ENCODE peak calls at places on chromosomes 16 and 17, in nine cellular contexts. One of them, this sample, is unnamed.
A peak's percentile ranks its signal among the peaks of the same experiment; 100 is the strongest.

GRCh38 chr16:80580109-80580832 is 39.5 kb downstream of the DYNLRB2 start:
- DNase-seq in uterus: no peak
- DNase-seq in prostate gland: no peak
- DNase-seq in transverse colon: no peak
- DNase-seq in adrenal gland: no peak
- DNase-seq in thyroid gland: no peak
- DNase-seq in A549: no peak
- DNase-seq in stomach: no peak
- DNase-seq in breast epithelium: no peak
- DNase-seq in this sample: peak; percentile 43

GRCh38 chr17:61267847-61268246 is 131.8 kb upstream of the TBX2 start:
- DNase-seq in uterus: no peak
- DNase-seq in prostate gland: no peak
- DNase-seq in transverse colon: no peak
- DNase-seq in adrenal gland: no peak
- DNase-seq in thyroid gland: no peak
- DNase-seq in A549: no peak
- DNase-seq in stomach: no peak
- DNase-seq in breast epithelium: no peak
- DNase-seq in this sample: no peak

GRCh38 chr17:69672924-69673323 is 258.4 kb downstream of the MAP2K6 start:
- DNase-seq in uterus: no peak
- DNase-seq in prostate gland: no peak
- DNase-seq in transverse colon: no peak
- DNase-seq in adrenal gland: no peak
- DNase-seq in thyroid gland: no peak
- DNase-seq in A549: no peak
- DNase-seq in stomach: no peak
- DNase-seq in breast epithelium: no peak
- DNase-seq in this sample: no peak

GRCh38 chr17:57587201-57587870 is 157.8 kb downstream of the CCDC182 start:
- DNase-seq in uterus: no peak
- DNase-seq in prostate gland: no peak
- DNase-seq in transverse colon: no peak
- DNase-seq in adrenal gland: no peak
- DNase-seq in thyroid gland: no peak
- DNase-seq in A549: no peak
- DNase-seq in stomach: no peak
- DNase-seq in breast epithelium: no peak
- DNase-seq in this sample: no peak

GRCh38 chr17:48002208-48002919 is 31.5 kb downstream of the CDK5RAP3 start:
- DNase-seq in uterus: no peak
- DNase-seq in prostate gland: no peak
- DNase-seq in transverse colon: no peak
- DNase-seq in adrenal gland: no peak
- DNase-seq in thyroid gland: no peak
- DNase-seq in A549: peak; percentile 36
- DNase-seq in stomach: no peak
- DNase-seq in breast epithelium: no peak
- DNase-seq in this sample: no peak

GRCh38 chr16:46775214-46775613 is 27.1 kb upstream of the MYLK3 start:
- DNase-seq in uterus: no peak
- DNase-seq in prostate gland: no peak
- DNase-seq in transverse colon: no peak
- DNase-seq in adrenal gland: no peak
- DNase-seq in thyroid gland: no peak
- DNase-seq in A549: no peak
- DNase-seq in stomach: no peak
- DNase-seq in breast epithelium: no peak
- DNase-seq in this sample: no peak

GRCh38 chr16:89478576-89479221 is 11.7 kb downstream of the ANKRD11 start:
- DNase-seq in uterus: no peak
- DNase-seq in prostate gland: no peak
- DNase-seq in transverse colon: no peak
- DNase-seq in adrenal gland: no peak
- DNase-seq in thyroid gland: no peak
- DNase-seq in A549: no peak
- DNase-seq in stomach: no peak
- DNase-seq in breast epithelium: no peak
- DNase-seq in this sample: no peak

GRCh38 chr17:78611636-78612035 is 34.4 kb upstream of the DNAH17 start:
- DNase-seq in uterus: no peak
- DNase-seq in prostate gland: no peak
- DNase-seq in transverse colon: no peak
- DNase-seq in adrenal gland: no peak
- DNase-seq in thyroid gland: no peak
- DNase-seq in A549: no peak
- DNase-seq in stomach: no peak
- DNase-seq in breast epithelium: no peak
- DNase-seq in this sample: no peak

GRCh38 chr16:77782694-77783093 is 5.7 kb upstream of the VAT1L start:
- DNase-seq in uterus: no peak
- DNase-seq in prostate gland: no peak
- DNase-seq in transverse colon: no peak
- DNase-seq in adrenal gland: no peak
- DNase-seq in thyroid gland: peak; percentile 25
- DNase-seq in A549: no peak
- DNase-seq in stomach: no peak
- DNase-seq in breast epithelium: no peak
- DNase-seq in this sample: no peak

GRCh38 chr17:34892864-34893263 is 68.4 kb downstream of the CCT6B start:
- DNase-seq in uterus: no peak
- DNase-seq in prostate gland: no peak
- DNase-seq in transverse colon: no peak
- DNase-seq in adrenal gland: peak; percentile 25
- DNase-seq in thyroid gland: no peak
- DNase-seq in A549: peak; percentile 50
- DNase-seq in stomach: no peak
- DNase-seq in breast epithelium: no peak
- DNase-seq in this sample: peak; percentile 37

GRCh38 chr17:45410144-45411091 is 22.3 kb downstream of the ARHGAP27 start:
- DNase-seq in uterus: no peak
- DNase-seq in prostate gland: no peak
- DNase-seq in transverse colon: peak; percentile 51
- DNase-seq in adrenal gland: peak; percentile 33
- DNase-seq in thyroid gland: peak; percentile 53
- DNase-seq in A549: no peak
- DNase-seq in stomach: no peak
- DNase-seq in breast epithelium: no peak
- DNase-seq in this sample: peak; percentile 84

GRCh38 chr17:68777856-68778694 is 176.9 kb upstream of the FAM20A start:
- DNase-seq in uterus: no peak
- DNase-seq in prostate gland: no peak
- DNase-seq in transverse colon: peak; percentile 12
- DNase-seq in adrenal gland: no peak
- DNase-seq in thyroid gland: peak; percentile 29
- DNase-seq in A549: no peak
- DNase-seq in stomach: peak; percentile 48
- DNase-seq in breast epithelium: no peak
- DNase-seq in this sample: no peak

GRCh38 chr17:58398574-58399266 is 18.6 kb downstream of the RNF43 start:
- DNase-seq in uterus: no peak
- DNase-seq in prostate gland: no peak
- DNase-seq in transverse colon: no peak
- DNase-seq in adrenal gland: no peak
- DNase-seq in thyroid gland: no peak
- DNase-seq in A549: no peak
- DNase-seq in stomach: no peak
- DNase-seq in breast epithelium: no peak
- DNase-seq in this sample: no peak

GRCh38 chr17:19249681-19250080 is 12.5 kb downstream of the EPN2 start:
- DNase-seq in uterus: peak; percentile 55
- DNase-seq in prostate gland: no peak
- DNase-seq in transverse colon: no peak
- DNase-seq in adrenal gland: no peak
- DNase-seq in thyroid gland: no peak
- DNase-seq in A549: no peak
- DNase-seq in stomach: no peak
- DNase-seq in breast epithelium: no peak
- DNase-seq in this sample: no peak

GRCh38 chr17:10802487-10803284 is 1.2 kb downstream of the TMEM238L start:
- DNase-seq in uterus: no peak
- DNase-seq in prostate gland: no peak
- DNase-seq in transverse colon: peak; percentile 81
- DNase-seq in adrenal gland: no peak
- DNase-seq in thyroid gland: no peak
- DNase-seq in A549: no peak
- DNase-seq in stomach: peak; percentile 85
- DNase-seq in breast epithelium: no peak
- DNase-seq in this sample: no peak
- TF ChIP-seq POLR2A in uterus: no peak
- TF ChIP-seq POLR2A in prostate gland: no peak
- TF ChIP-seq POLR2A in transverse colon: peak; percentile 79
- TF ChIP-seq POLR2A in adrenal gland: no peak
- TF ChIP-seq POLR2A in thyroid gland: no peak
- TF ChIP-seq POLR2A in A549: no peak
- TF ChIP-seq POLR2A in stomach: no peak
- TF ChIP-seq POLR2A in breast epithelium: no peak
- TF ChIP-seq POLR2A in this sample: no peak

GRCh38 chr16:75997606-75998005 is 271.3 kb upstream of the CPHXL start:
- DNase-seq in uterus: no peak
- DNase-seq in prostate gland: no peak
- DNase-seq in transverse colon: no peak
- DNase-seq in adrenal gland: no peak
- DNase-seq in thyroid gland: no peak
- DNase-seq in A549: no peak
- DNase-seq in stomach: no peak
- DNase-seq in breast epithelium: no peak
- DNase-seq in this sample: no peak
- TF ChIP-seq POLR2A in uterus: no peak
- TF ChIP-seq POLR2A in prostate gland: no peak
- TF ChIP-seq POLR2A in transverse colon: no peak
- TF ChIP-seq POLR2A in adrenal gland: no peak
- TF ChIP-seq POLR2A in thyroid gland: no peak
- TF ChIP-seq POLR2A in A549: no peak
- TF ChIP-seq POLR2A in stomach: no peak
- TF ChIP-seq POLR2A in breast epithelium: no peak
- TF ChIP-seq POLR2A in this sample: no peak

GRCh38 chr16:53489754-53490153 is 13.3 kb downstream of the AKTIP start:
- DNase-seq in uterus: no peak
- DNase-seq in prostate gland: no peak
- DNase-seq in transverse colon: no peak
- DNase-seq in adrenal gland: no peak
- DNase-seq in thyroid gland: no peak
- DNase-seq in A549: no peak
- DNase-seq in stomach: no peak
- DNase-seq in breast epithelium: no peak
- DNase-seq in this sample: no peak

GRCh38 chr16:53482123-53482522 is 20.9 kb downstream of the AKTIP start:
- DNase-seq in uterus: no peak
- DNase-seq in prostate gland: no peak
- DNase-seq in transverse colon: no peak
- DNase-seq in adrenal gland: no peak
- DNase-seq in thyroid gland: no peak
- DNase-seq in A549: no peak
- DNase-seq in stomach: no peak
- DNase-seq in breast epithelium: no peak
- DNase-seq in this sample: no peak

GRCh38 chr16:53480394-53480793 is 22.6 kb downstream of the AKTIP start:
- DNase-seq in uterus: no peak
- DNase-seq in prostate gland: no peak
- DNase-seq in transverse colon: no peak
- DNase-seq in adrenal gland: no peak
- DNase-seq in thyroid gland: no peak
- DNase-seq in A549: no peak
- DNase-seq in stomach: no peak
- DNase-seq in breast epithelium: no peak
- DNase-seq in this sample: no peak

GRCh38 chr16:53486230-53486629 is 16.8 kb downstream of the AKTIP start:
- DNase-seq in uterus: no peak
- DNase-seq in prostate gland: no peak
- DNase-seq in transverse colon: no peak
- DNase-seq in adrenal gland: no peak
- DNase-seq in thyroid gland: no peak
- DNase-seq in A549: no peak
- DNase-seq in stomach: no peak
- DNase-seq in breast epithelium: no peak
- DNase-seq in this sample: no peak

DNA sequence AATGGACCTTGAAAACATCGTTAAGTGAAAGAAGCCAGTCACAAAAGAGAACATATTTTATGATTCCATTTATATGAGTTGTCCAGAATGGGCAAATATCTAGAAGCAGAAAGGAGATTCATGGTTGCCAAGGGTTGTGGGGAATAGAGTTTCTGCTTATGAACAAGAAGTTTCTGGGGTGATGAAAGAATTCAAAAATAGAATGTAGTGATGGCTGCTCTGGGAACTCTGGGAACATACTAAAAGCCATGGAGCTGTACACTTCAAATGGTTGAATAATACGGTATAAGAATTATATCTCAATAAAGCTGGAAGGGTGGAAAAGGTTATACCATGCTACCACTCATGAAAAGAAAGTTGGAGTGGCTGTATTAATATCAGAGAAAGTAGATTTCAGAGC is 18.5 kb downstream of the AKTIP start:
- DNase-seq in uterus: no peak
- DNase-seq in prostate gland: no peak
- DNase-seq in transverse colon: no peak
- DNase-seq in adrenal gland: no peak
- DNase-seq in thyroid gland: no peak
- DNase-seq in A549: no peak
- DNase-seq in stomach: no peak
- DNase-seq in breast epithelium: no peak
- DNase-seq in this sample: no peak
- TF ChIP-seq POLR2A in uterus: no peak
- TF ChIP-seq POLR2A in prostate gland: no peak
- TF ChIP-seq POLR2A in transverse colon: no peak
- TF ChIP-seq POLR2A in adrenal gland: no peak
- TF ChIP-seq POLR2A in thyroid gland: no peak
- TF ChIP-seq POLR2A in A549: no peak
- TF ChIP-seq POLR2A in stomach: no peak
- TF ChIP-seq POLR2A in breast epithelium: no peak
- TF ChIP-seq POLR2A in this sample: no peak

DNA sequence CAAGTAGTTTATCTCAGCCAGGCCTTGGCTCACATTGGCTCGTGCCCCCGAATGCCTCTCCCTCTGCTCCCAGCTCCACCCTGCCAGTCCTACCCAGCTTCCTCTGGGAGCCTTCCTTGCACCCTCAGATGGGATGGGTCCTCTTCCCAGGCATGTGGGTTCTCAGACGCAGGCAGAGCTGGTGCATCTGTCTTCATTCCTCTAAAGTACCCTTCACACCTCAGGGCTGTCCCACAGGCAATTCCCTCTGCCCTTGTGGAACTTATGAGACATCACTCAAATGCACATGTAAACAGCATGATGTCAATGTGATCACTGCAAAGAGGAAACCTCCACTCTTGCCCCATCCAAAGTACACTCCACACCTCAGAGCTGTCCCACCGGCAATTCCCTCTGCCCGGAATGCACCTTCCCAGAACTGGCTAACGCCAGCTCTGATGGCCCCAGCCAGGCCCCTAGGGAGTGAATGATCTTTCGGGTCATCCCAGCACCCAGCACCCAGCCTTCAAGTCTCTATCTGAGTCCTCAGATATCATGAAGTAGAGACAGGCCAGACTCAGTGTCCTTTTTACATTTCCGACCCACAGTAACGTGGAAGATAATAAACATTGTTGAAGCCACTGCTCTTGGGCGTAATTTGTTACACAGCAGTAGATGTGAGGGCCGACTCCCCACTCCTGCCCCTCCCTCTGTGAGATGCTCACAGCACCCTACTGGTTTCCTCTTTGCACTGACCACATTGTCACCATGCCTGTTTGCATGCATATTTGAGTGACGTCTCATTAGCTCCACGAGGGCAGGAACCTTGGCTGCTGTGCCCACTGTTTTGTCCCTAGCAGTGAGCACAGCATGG is 85.4 kb downstream of the N4BP1 start:
- DNase-seq in uterus: no peak
- DNase-seq in prostate gland: no peak
- DNase-seq in transverse colon: no peak
- DNase-seq in adrenal gland: no peak
- DNase-seq in thyroid gland: no peak
- DNase-seq in A549: no peak
- DNase-seq in stomach: no peak
- DNase-seq in breast epithelium: no peak
- DNase-seq in this sample: no peak
- TF ChIP-seq POLR2A in uterus: no peak
- TF ChIP-seq POLR2A in prostate gland: no peak
- TF ChIP-seq POLR2A in transverse colon: no peak
- TF ChIP-seq POLR2A in adrenal gland: no peak
- TF ChIP-seq POLR2A in thyroid gland: no peak
- TF ChIP-seq POLR2A in A549: no peak
- TF ChIP-seq POLR2A in stomach: no peak
- TF ChIP-seq POLR2A in breast epithelium: no peak
- TF ChIP-seq POLR2A in this sample: no peak